ENCODE peak calls at places on chromosomes 2 and 18, in four cellular contexts. One of them, this sample, is unnamed. For H3K9me3, the result is how much of the 10 kb centered on the place peaks cover.

GRCh38 chr2:125397535-125398251 is 1258.3 kb upstream of the GYPC start:
- DNase-seq in sigmoid colon: no peak
- DNase-seq in transverse colon: no peak
- DNase-seq in uterus: no peak
- DNase-seq in this sample: no peak

GRCh38 chr18:12776821-12777471 is 74.1 kb downstream of the PSMG2 start:
- DNase-seq in sigmoid colon: no peak
- DNase-seq in transverse colon: no peak
- DNase-seq in uterus: no peak
- DNase-seq in this sample: no peak

GRCh38 chr2:217222511-217222910 is 362.6 kb upstream of the TNP1 start:
- DNase-seq in sigmoid colon: no peak
- DNase-seq in transverse colon: no peak
- DNase-seq in uterus: no peak
- DNase-seq in this sample: no peak

GRCh38 chr18:77899972-77900754 is 650.5 kb downstream of the GALR1 start:
- DNase-seq in transverse colon: peak
- DNase-seq in uterus: no peak
- DNase-seq in sigmoid colon: no peak
- DNase-seq in this sample: no peak

GRCh38 chr2:120722603-120723421 is 12.9 kb upstream of the GLI2 start:
- DNase-seq in sigmoid colon: no peak
- DNase-seq in uterus: no peak
- DNase-seq in transverse colon: no peak
- DNase-seq in this sample: peak

GRCh38 chr2:64797881-64798590 is 144.3 kb upstream of the SERTAD2 start:
- DNase-seq in transverse colon: no peak
- DNase-seq in uterus: no peak
- DNase-seq in sigmoid colon: no peak
- DNase-seq in this sample: no peak

GRCh38 chr2:65299246-65299645 is 71.6 kb downstream of the ACTR2 start:
- DNase-seq in transverse colon: no peak
- DNase-seq in sigmoid colon: no peak
- DNase-seq in uterus: no peak
- DNase-seq in this sample: no peak

GRCh38 chr2:217045725-217046475 is 186.0 kb upstream of the TNP1 start:
- DNase-seq in transverse colon: no peak
- DNase-seq in sigmoid colon: no peak
- DNase-seq in uterus: no peak
- DNase-seq in this sample: no peak

GRCh38 chr2:65096948-65097347 is 33.0 kb downstream of the RAB1A start:
- DNase-seq in sigmoid colon: no peak
- DNase-seq in transverse colon: no peak
- DNase-seq in uterus: no peak
- DNase-seq in this sample: no peak

GRCh38 chr2:65661980-65662653 is 229.7 kb upstream of the SPRED2 start:
- DNase-seq in sigmoid colon: peak
- DNase-seq in transverse colon: peak
- DNase-seq in uterus: no peak
- DNase-seq in this sample: no peak

GRCh38 chr2:86213699-86214502 is 14.6 kb downstream of the MRPL35 start:
- DNase-seq in transverse colon: no peak
- DNase-seq in sigmoid colon: no peak
- DNase-seq in uterus: no peak
- DNase-seq in this sample: no peak

GRCh38 chr2:240981871-240982800 is 16.3 kb upstream of the SNED1 start:
- DNase-seq in transverse colon: peak
- DNase-seq in uterus: peak
- DNase-seq in sigmoid colon: peak
- DNase-seq in this sample: peak

GRCh38 chr2:197666277-197666676 is 9.1 kb downstream of the RFTN2 start:
- DNase-seq in transverse colon: no peak
- DNase-seq in uterus: no peak
- DNase-seq in sigmoid colon: no peak
- DNase-seq in this sample: no peak

GRCh38 chr2:161308178-161308955 is at the start of gene PSMD14:
- DNase-seq in sigmoid colon: peak
- DNase-seq in transverse colon: peak
- DNase-seq in uterus: peak
- DNase-seq in this sample: peak
- TF ChIP-seq POLR2A in sigmoid colon: peak
- TF ChIP-seq POLR2A in transverse colon: peak
- TF ChIP-seq POLR2A in uterus: peak
- TF ChIP-seq POLR2A in this sample: no peak

DNA sequence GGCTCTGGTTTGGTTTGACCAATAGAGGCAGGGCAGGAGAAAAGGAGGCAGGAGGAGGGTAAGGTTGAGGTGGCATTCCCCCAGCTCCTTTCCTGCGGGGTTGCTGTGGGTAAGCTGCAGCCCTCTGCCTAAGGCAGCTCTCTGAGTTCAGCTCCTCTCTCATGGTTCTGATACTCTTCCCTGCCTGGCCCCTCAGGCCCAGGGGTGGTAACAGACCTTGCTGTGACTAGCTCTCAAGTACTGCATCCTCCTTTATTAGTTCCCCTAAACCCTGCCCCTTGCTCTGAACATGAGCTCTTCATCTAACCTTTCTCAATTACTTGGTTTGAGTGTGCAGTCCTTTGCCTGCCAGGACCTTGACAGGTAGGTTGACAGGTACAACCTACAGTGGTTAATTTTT is 205.5 kb downstream of the SLC4A3 start:
- DNase-seq in uterus: no peak
- DNase-seq in sigmoid colon: no peak
- DNase-seq in transverse colon: no peak
- DNase-seq in this sample: no peak
- H3K9me3 ChIP-seq in uterus: under half
- H3K9me3 ChIP-seq in sigmoid colon: under half
- H3K9me3 ChIP-seq in transverse colon: under half
- H3K9me3 ChIP-seq in this sample: under half

GRCh38 chr2:122203523-122203922 is 448.1 kb downstream of the TSN start:
- DNase-seq in transverse colon: no peak
- DNase-seq in uterus: no peak
- DNase-seq in sigmoid colon: no peak
- DNase-seq in this sample: no peak
- TF ChIP-seq CTCF in transverse colon: no peak
- TF ChIP-seq CTCF in uterus: no peak
- TF ChIP-seq CTCF in sigmoid colon: no peak
- TF ChIP-seq CTCF in this sample: no peak

DNA sequence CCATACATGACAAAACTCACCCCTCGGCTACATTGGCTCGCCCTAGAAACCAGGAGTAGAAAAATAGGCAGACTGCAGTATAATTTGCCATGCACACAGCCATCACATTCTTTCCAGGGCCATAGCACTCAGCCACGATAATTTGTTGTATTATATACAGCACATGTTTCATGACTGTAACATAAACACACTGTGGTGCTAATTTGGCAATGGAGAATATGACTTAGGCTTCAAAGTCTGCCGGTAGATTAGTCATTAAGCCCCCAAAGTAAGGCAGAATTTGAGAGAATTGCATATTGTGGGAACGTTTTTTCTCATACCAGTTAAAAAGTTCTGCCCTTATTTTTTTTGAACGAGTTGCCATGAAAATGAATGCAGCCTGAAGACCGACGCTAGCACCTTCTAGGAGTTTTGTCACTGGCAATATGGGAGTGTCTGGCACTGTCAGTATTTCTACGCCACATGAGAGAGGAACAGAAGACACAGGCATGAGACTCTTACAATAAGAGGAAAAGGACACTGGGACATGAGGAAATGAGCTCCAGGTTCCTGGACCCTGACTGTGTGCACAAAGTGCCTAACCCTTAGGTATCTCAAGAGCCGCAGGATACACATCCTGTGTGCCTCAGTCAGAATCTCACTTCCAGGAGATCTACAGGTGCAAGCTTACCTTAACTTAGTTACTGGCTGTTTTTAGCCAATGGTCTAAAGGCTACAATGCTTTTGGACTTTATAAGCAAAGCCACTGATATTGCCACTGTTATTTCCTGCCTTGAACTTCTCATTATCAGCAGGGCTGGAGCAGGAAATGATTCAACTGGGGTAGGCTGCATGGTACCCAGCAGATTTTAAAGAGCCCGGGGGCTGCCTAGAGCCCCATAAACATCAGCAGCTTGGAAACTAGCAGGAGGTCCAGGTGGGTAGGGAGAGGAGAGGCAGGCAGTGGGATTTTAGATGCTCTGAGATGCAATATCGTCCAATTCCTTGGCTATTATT is 254.5 kb downstream of the ZNF521 start:
- DNase-seq in uterus: no peak
- DNase-seq in sigmoid colon: no peak
- DNase-seq in transverse colon: no peak
- DNase-seq in this sample: no peak
- TF ChIP-seq POLR2A in uterus: no peak
- TF ChIP-seq POLR2A in sigmoid colon: no peak
- TF ChIP-seq POLR2A in transverse colon: no peak
- TF ChIP-seq POLR2A in this sample: no peak

This sample was measured in suprapubic skin.